ENCODE peak calls at places on chromosomes 5 and 9, in nine cellular contexts. Q is heart left ventricle, S is ovary, W is esophagus muscularis mucosa, K is esophagus squamous epithelium, Y is A549, X is sigmoid colon, E is HCT116, G is spleen. R is an unnamed sample.

GRCh38 chr5:36744041-36744677 is 132.4 kb upstream of the NIPBL start:
- DNase-seq in X (no peak), E (no peak), K (no peak), Y (no peak), W (no peak), S (no peak), G (no peak), Q (no peak), R (no peak)

GRCh38 chr5:140764177-140765020 is 21.5 kb upstream of the PCDHA1 start:
- DNase-seq in Y (peak; percentile 4), G (no peak), K (no peak), X (no peak), E (no peak), Q (no peak), S (no peak), W (no peak), R (no peak)

GRCh38 chr5:56329652-56330051 is 96.5 kb upstream of the ANKRD55 start:
- DNase-seq in X (no peak), Y (no peak), E (no peak), Q (no peak), W (no peak), S (no peak), G (no peak), K (no peak), R (no peak)

GRCh38 chr5:171736976-171737848 is 48.4 kb upstream of the SMIM23 start:
- DNase-seq in K (no peak), E (no peak), Y (no peak), Q (peak; percentile 68), W (no peak), S (no peak), X (no peak), G (no peak), R (peak; percentile 42)

GRCh38 chr9:30103647-30104394 is 2280.6 kb upstream of the ACO1 start:
- DNase-seq in Q (no peak), X (no peak), K (no peak), E (no peak), W (no peak), Y (peak; percentile 4), S (no peak), G (no peak), R (no peak)

GRCh38 chr5:126921471-126922091 is 108.8 kb downstream of the MARCHF3 start:
- DNase-seq in Q (no peak), G (no peak), E (no peak), K (no peak), X (no peak), S (no peak), W (no peak), Y (no peak), R (no peak)

GRCh38 chr9:37179576-37179975 is 59.2 kb downstream of the ZCCHC7 start:
- DNase-seq in K (no peak), X (no peak), G (no peak), Q (no peak), W (no peak), S (no peak), Y (no peak), E (no peak), R (no peak)

GRCh38 chr9:97484134-97484533 is 17.3 kb upstream of the TMOD1 start:
- DNase-seq in K (no peak), S (no peak), W (no peak), E (no peak), G (no peak), X (no peak), Q (no peak), Y (no peak), R (no peak)

GRCh38 chr9:129626944-129627297 is 958 bp downstream of the NTMT1 start:
- DNase-seq in X (no peak), K (no peak), W (no peak), Y (no peak), Q (no peak), S (no peak), E (no peak), G (no peak), R (no peak)

GRCh38 chr5:168946363-168946762 is 354.6 kb downstream of the SLIT3 start:
- DNase-seq in Q (no peak), G (no peak), W (no peak), Y (no peak), K (no peak), S (no peak), X (no peak), E (no peak), R (no peak)

GRCh38 chr5:82334856-82335255 is 56.7 kb upstream of the RPS23 start:
- DNase-seq in X (no peak), W (no peak), E (no peak), S (no peak), K (no peak), Q (no peak), G (no peak), Y (no peak), R (no peak)

GRCh38 chr9:107674937-107675277 is 185.3 kb upstream of the KLF4 start:
- DNase-seq in E (no peak), G (no peak), X (peak; percentile 74), K (no peak), Q (peak; percentile 13), S (no peak), Y (no peak), W (no peak), R (peak; percentile 37)

GRCh38 chr5:17118631-17119030 is 98.8 kb upstream of the BASP1 start:
- DNase-seq in G (no peak), Y (peak; percentile 92), Q (peak; percentile 41), X (peak; percentile 68), E (peak; percentile 70), K (peak; percentile 12), S (no peak), W (no peak), R (no peak)

GRCh38 chr5:135359374-135360165 is 39.5 kb downstream of the MACROH2A1 start:
- DNase-seq in Q (no peak), X (no peak), Y (no peak), G (peak; percentile 12), K (no peak), W (no peak), S (no peak), E (no peak), R (no peak)

GRCh38 chr5:135353952-135354721 is 44.9 kb downstream of the MACROH2A1 start:
- DNase-seq in S (no peak), Y (no peak), X (peak; percentile 63), G (peak; percentile 54), K (no peak), Q (no peak), W (no peak), E (no peak), R (no peak)

GRCh38 chr5:135355182-135355581 is 43.8 kb downstream of the MACROH2A1 start:
- DNase-seq in Y (no peak), E (no peak), K (no peak), S (no peak), X (peak; percentile 2), Q (no peak), W (no peak), G (no peak), R (no peak)

GRCh38 chr5:135360278-135361274 is 38.5 kb downstream of the MACROH2A1 start:
- DNase-seq in W (no peak), E (no peak), G (peak; percentile 61), Q (no peak), K (no peak), Y (no peak), S (no peak), X (no peak), R (no peak)

GRCh38 chr5:135356522-135357318 is 42.3 kb downstream of the MACROH2A1 start:
- DNase-seq in W (no peak), G (peak; percentile 75), K (no peak), E (no peak), Y (no peak), Q (peak; percentile 85), S (peak; percentile 64), X (peak; percentile 89), R (peak; percentile 75)
- H3K27ac ChIP-seq in W (peak overlapping the region; percentile 81), G (no peak overlapping the region), K (peak overlapping the region; percentile 81), E (no peak overlapping the region), Y (no peak overlapping the region), Q (peak overlapping the region; percentile 73), S (no peak overlapping the region), X (peak overlapping the region; percentile 74), R (peak overlapping the region; percentile 84)

DNA sequence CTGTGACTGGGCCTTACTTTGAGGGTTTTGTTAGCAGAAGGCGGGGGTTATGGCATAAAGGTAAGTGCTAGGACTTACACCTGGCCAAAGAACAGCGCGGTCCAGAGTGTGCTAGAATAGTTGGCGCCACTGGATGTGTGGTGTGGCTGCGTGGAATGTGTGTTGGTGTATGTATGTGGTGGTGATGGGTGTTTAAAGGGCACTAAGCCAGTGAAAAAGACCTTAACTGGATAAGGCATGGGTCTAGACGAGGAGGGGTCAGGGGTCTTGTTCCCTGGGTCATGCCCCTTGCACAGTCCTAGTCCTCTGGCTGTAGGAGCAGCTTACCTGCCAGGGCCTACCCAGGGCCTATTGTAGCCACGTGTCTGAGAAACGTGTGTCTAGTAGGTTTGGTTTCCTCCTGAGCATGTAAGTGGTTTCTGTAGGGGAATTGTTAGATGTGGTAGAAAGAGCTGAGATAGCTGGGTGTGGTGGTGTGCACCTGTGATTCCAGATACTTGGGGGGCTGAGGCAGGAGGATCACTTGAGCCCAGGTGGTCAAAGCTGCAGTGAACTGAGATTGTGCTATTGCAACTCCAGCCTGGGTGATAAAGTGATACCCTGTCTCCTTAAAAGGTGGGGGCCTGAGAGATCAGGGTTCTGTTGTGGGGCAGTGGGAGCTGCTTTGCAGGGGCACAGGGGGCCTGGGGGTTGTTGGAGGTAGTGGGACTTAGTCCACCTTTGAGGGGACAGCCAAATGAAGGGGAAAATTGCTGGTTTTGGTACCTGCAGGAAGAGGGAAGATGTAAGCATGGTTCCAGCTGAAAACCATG is 55.2 kb downstream of the HSPA4 start:
- DNase-seq in Q (no peak), X (no peak), G (no peak), S (no peak), Y (no peak), W (no peak), E (no peak), K (no peak), R (no peak)
- TF ChIP-seq POLR2A in Q (no peak), X (no peak), G (no peak), S (no peak), Y (no peak), W (no peak), E (no peak), K (no peak), R (no peak)

GRCh38 chr5:32628049-32628803 is 42.9 kb downstream of the SUB1 start:
- DNase-seq in W (no peak), Y (peak; percentile 36), K (no peak), Q (peak; percentile 26), E (no peak), X (no peak), S (no peak), G (no peak), R (no peak)
- TF ChIP-seq CTCF in W (no peak), Y (peak; percentile 13), K (no peak), Q (no peak), E (no peak), X (no peak), S (no peak), G (no peak), R (no peak)

DNA sequence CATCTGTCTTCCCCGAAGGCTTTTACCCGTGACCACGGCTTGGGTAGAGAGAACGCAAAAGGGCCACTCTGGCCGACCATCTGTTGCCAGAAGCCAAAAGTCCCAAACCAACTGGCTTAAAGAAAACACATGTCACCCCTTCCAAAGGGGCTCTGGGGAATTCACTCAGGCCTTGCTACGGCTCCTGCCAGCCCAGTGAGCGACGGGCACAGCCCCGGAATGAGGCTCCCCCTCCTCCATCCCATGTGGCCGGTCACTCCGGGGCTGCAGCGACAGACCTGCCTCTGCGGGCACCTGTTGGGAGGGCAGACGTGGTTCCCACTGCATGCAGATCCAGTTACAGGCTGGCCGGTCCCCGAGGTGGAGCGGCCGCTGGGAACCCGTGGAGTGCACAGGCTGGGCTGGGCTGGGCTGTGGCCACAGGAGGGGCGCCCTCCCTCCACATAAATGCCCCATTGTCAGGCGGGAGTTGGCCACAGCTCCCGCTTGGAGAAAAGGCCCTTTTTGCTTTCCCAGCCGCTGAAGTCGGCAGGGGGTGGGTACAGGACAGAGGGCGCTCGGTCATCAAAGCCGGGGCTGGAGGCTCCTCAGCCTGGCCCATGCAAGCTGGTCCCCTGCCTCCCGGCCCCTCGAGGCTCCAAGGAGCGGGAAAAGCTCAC is 19.9 kb downstream of the NOTCH1 start:
- DNase-seq in S (no peak), E (no peak), Q (peak; percentile 55), Y (peak; percentile 47), G (no peak), W (no peak), K (no peak), X (peak; percentile 88), R (no peak)
- H3K27ac ChIP-seq in S (no peak overlapping the region), E (peak overlapping the region; percentile 65), Q (peak overlapping the region; percentile 83), Y (peak overlapping the region; percentile 42), G (peak overlapping the region; percentile 41), W (peak overlapping the region; percentile 78), K (peak overlapping the region; percentile 69), X (peak overlapping the region; percentile 82), R (peak overlapping the region; percentile 57)